ENCODE peak calls at places on chromosomes 11 and 22, in seven cellular contexts. G is tibial nerve, W is SK-N-SH, S is esophagus muscularis mucosa, U is suprapubic skin, P is A549, Q is stomach. H is an unnamed sample.

GRCh38 chr11:6647282-6647679 is 8.3 kb downstream of the DCHS1 start:
- DNase-seq in S (no peak), U (no peak), P (no peak), Q (no peak), G (no peak), W (peak; percentile 73), H (no peak)

GRCh38 chr22:40055143-40055926 is 60.6 kb downstream of the FAM83F start:
- DNase-seq in P (no peak), U (no peak), S (no peak), G (no peak), Q (no peak), W (no peak), H (no peak)

GRCh38 chr11:134940441-134941125 is 528.5 kb upstream of the B3GAT1 start:
- DNase-seq in U (no peak), P (no peak), S (no peak), G (no peak), W (no peak), Q (no peak), H (no peak)

GRCh38 chr11:125441648-125442410 is 54.2 kb downstream of the FEZ1 start:
- DNase-seq in W (no peak), S (no peak), P (no peak), G (no peak), Q (no peak), U (no peak), H (no peak)

GRCh38 chr11:108551653-108552462 is 41.7 kb downstream of the EXPH5 start:
- DNase-seq in P (no peak), Q (no peak), S (peak; percentile 55), G (no peak), U (no peak), W (no peak), H (no peak)

GRCh38 chr22:25365491-25366261 is 146.2 kb downstream of the CRYBB2 start:
- DNase-seq in W (no peak), P (no peak), Q (peak; percentile 60), G (no peak), S (no peak), U (no peak), H (no peak)

GRCh38 chr11:112113539-112114457 is 27.1 kb downstream of the SDHD start:
- DNase-seq in Q (no peak), S (no peak), P (peak; percentile 31), G (no peak), U (no peak), W (peak; percentile 64), H (no peak)

GRCh38 chr11:23236846-23237550 is 376.7 kb upstream of the CCDC179 start:
- DNase-seq in P (no peak), S (no peak), G (no peak), W (no peak), Q (no peak), U (no peak), H (no peak)

GRCh38 chr11:109707411-109707810 is 285.4 kb downstream of the C11orf87 start:
- DNase-seq in W (no peak), G (no peak), S (no peak), P (no peak), U (no peak), Q (no peak), H (no peak)

GRCh38 chr11:8812438-8812837 is 98.6 kb upstream of the AKIP1 start:
- DNase-seq in P (no peak), Q (peak; percentile 90), S (no peak), G (peak; percentile 47), U (peak; percentile 81), W (no peak), H (no peak)

GRCh38 chr11:72446929-72447753 is 12.8 kb upstream of the CLPB start:
- DNase-seq in Q (no peak), S (no peak), P (peak; percentile 83), G (no peak), U (no peak), W (peak; percentile 72), H (no peak)

GRCh38 chr22:36397081-36397766 is 9.5 kb upstream of the MYH9 start:
- DNase-seq in Q (no peak), W (no peak), G (no peak), U (no peak), P (peak; percentile 47), S (no peak), H (no peak)

GRCh38 chr11:94185387-94186084 is 56.9 kb downstream of the PANX1 start:
- DNase-seq in P (no peak), U (no peak), W (no peak), G (no peak), Q (no peak), S (peak; percentile 39), H (no peak)

GRCh38 chr11:14852571-14853177 is 39.4 kb downstream of the CYP2R1 start:
- DNase-seq in P (no peak), Q (no peak), W (no peak), U (no peak), S (no peak), G (no peak), H (no peak)
- TF ChIP-seq EP300 in P (no peak), Q (no peak), W (no peak), U (no peak), S (no peak), G (no peak), H (no peak)

DNA sequence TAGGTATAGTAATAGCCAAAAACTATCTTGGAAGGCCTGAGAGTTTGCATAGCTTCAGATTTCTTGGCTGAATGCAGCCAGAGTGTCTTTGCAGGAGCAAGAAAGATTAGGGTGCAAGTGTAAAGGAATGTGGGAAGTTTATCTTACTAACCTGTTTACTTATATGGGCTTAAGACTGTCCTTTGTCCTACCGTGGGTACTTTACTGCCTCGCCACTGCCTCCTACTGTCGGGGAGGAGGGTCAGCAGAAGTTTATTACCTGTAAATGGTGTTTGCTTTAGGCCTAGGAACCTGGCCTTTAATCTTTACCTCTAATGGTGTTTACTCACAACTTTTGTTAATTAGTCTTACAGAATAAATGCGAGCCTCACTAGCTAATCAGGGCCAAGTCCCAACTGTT is 633.8 kb downstream of the DLG2 start:
- DNase-seq in G (no peak), U (no peak), S (no peak), W (no peak), Q (no peak), P (no peak), H (no peak)
- TF ChIP-seq CTCF in G (no peak), U (no peak), S (no peak), W (peak; percentile 67), Q (no peak), P (no peak), H (no peak)

GRCh38 chr11:62789576-62789975 is 2.2 kb downstream of the TMEM223 start:
- DNase-seq in Q (no peak), G (no peak), S (no peak), P (no peak), W (no peak), U (no peak), H (no peak)

GRCh38 chr11:62788991-62789390 is 1.8 kb downstream of the TMEM179B start:
- DNase-seq in W (no peak), P (no peak), U (no peak), G (no peak), Q (no peak), S (no peak), H (no peak)

GRCh38 chr11:62791501-62792192 is at the start of gene TMEM223:
- DNase-seq in Q (peak; percentile 90), G (peak; percentile 79), S (peak; percentile 95), W (peak; percentile 96), U (peak; percentile 94), P (peak; percentile 79), H (peak; percentile 80)

GRCh38 chr11:62794201-62794775 is 2.5 kb upstream of the TMEM223 start:
- DNase-seq in Q (no peak), G (no peak), U (no peak), W (no peak), S (no peak), P (no peak), H (no peak)

GRCh38 chr11:62792193-62792575 is 378 bp upstream of the TMEM223 start:
- DNase-seq in Q (no peak), S (no peak), P (no peak), W (peak; percentile 62), G (no peak), U (no peak), H (no peak)
- H3K27ac ChIP-seq in Q (peak overlapping the region; percentile 79), S (peak overlapping the region; percentile 91), P (peak overlapping the region; percentile 89), W (peak overlapping the region; percentile 76), G (peak overlapping the region; percentile 90), U (peak overlapping the region; percentile 91), H (peak overlapping the region; percentile 43)

DNA sequence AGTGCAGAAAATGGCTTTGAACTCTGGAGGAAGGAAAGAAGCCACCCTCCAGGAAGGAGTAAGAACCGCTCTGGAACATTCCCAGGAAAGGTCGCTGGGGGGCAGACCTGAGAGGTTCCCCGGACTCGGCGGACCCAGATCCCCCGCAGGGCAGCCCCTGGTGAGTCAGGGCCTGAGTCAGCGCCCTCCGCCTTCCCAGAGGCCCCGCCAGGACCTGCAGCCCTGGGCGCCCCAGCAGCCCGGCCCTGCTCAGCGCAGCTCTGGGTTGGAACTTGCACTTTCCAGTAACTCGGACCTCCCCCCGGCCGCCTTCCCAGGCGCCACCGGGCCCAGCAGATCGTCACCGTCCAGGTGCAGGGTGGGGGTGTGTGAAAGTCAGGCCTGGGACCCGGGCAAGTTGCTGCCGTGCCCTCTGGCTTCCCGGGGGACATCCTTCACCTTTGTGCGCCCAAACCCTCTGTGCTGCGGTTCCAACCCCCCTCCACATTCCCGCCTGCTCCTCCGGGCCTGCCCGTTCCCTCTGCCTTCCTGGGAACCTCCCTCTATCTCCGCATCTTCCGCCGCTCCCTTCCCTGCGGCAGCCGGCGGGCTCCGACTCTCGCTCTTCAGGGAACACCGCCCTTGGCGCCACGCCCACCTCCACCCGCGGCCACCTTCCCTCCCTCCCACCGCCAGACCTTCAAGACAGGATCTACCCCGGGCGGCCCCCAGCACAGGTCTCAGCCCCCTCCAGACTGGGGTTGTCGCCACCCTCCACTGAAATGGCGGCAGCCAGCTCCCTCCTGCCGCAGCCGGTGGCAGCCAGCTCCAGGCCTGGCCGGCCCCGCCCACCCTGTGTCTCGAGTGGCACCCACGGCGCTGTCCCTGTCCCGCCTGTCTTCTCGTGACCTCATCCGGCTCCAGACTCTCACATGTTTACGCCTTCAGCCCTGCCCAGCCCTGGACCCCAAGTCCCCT is 36.8 kb upstream of the WNT7B start:
- DNase-seq in S (peak; percentile 97), Q (peak; percentile 92), G (peak; percentile 80), W (peak; percentile 96), P (peak; percentile 75), U (peak; percentile 97), H (peak; percentile 98)
- TF ChIP-seq EP300 in S (no peak), Q (no peak), G (peak; percentile 88), W (no peak), P (peak; percentile 14), U (no peak), H (no peak)

GRCh38 chr11:102488208-102488607 is 35.6 kb upstream of the TMEM123 start:
- DNase-seq in Q (no peak), P (no peak), G (no peak), W (no peak), U (no peak), S (no peak), H (no peak)

GRCh38 chr11:102485095-102485722 is 32.6 kb upstream of the TMEM123 start:
- DNase-seq in G (no peak), S (no peak), U (no peak), Q (no peak), P (no peak), W (no peak), H (no peak)

GRCh38 chr11:102489469-102490145 is 37.0 kb upstream of the TMEM123 start:
- DNase-seq in G (no peak), Q (no peak), W (no peak), P (no peak), S (no peak), U (no peak), H (no peak)

GRCh38 chr11:102487214-102487613 is 34.6 kb upstream of the TMEM123 start:
- DNase-seq in P (no peak), Q (no peak), S (no peak), G (no peak), W (no peak), U (no peak), H (no peak)

GRCh38 chr11:102486584-102486983 is 34.0 kb upstream of the TMEM123 start:
- DNase-seq in U (no peak), P (no peak), W (no peak), S (no peak), Q (no peak), G (no peak), H (no peak)
- TF ChIP-seq CTCF in U (no peak), P (no peak), W (no peak), S (no peak), Q (no peak), G (no peak), H (no peak)